ENCODE peak calls at places on chromosome 2, in six cellular contexts. J is body of pancreas; L is heart right ventricle; I is naive thymus-derived CD4-positive, alpha-beta T cell; V is IMR-90; U is AG10803. N is an unnamed sample.

GRCh38 chr2:46009772-46010171 is 287.4 kb upstream of the EPAS1 start:
- DNase-seq in J (no peak), U (peak; percentile 33), L (no peak), V (peak; percentile 92), I (no peak), N (no peak)

GRCh38 chr2:6418316-6418715 is 447.4 kb downstream of the CMPK2 start:
- DNase-seq in J (no peak), I (no peak), V (no peak), L (no peak), U (no peak), N (no peak)

GRCh38 chr2:32562906-32563305 is 64.9 kb upstream of the TTC27 start:
- DNase-seq in U (no peak), L (no peak), V (no peak), J (no peak), I (no peak), N (no peak)

GRCh38 chr2:191302459-191303155 is 57.4 kb downstream of the MYO1B start:
- DNase-seq in V (peak; percentile 23), L (no peak), U (no peak), I (no peak), J (no peak), N (no peak)

GRCh38 chr2:48346124-48346536 is 183.8 kb upstream of the STON1 start:
- DNase-seq in V (peak; percentile 91), L (peak; percentile 24), I (no peak), J (no peak), U (peak; percentile 81), N (peak; percentile 89)

GRCh38 chr2:119574864-119575263 is 30.6 kb downstream of the CFAP221 start:
- DNase-seq in U (no peak), V (no peak), J (no peak), L (no peak), I (no peak), N (no peak)

GRCh38 chr2:114610677-114611076 is 168.2 kb downstream of the DPP10 start:
- DNase-seq in I (no peak), J (no peak), V (no peak), L (no peak), U (no peak), N (no peak)

GRCh38 chr2:232526296-232527055 is 516 bp downstream of the CHRND start:
- DNase-seq in J (no peak), V (no peak), L (no peak), U (no peak), I (no peak), N (no peak)

GRCh38 chr2:230447455-230448451 is 31.8 kb downstream of the SP100 start:
- DNase-seq in J (no peak), I (no peak), V (no peak), U (no peak), L (no peak), N (no peak)

GRCh38 chr2:234245945-234246344 is 195.4 kb downstream of the SPP2 start:
- DNase-seq in J (no peak), U (peak; percentile 88), I (no peak), L (no peak), V (peak; percentile 96), N (peak; percentile 87)

GRCh38 chr2:144801766-144802165 is 281.8 kb upstream of the ZEB2 start:
- DNase-seq in L (no peak), U (peak; percentile 78), J (no peak), V (peak; percentile 89), I (no peak), N (peak; percentile 72)

GRCh38 chr2:205670292-205670691 is 12.0 kb upstream of the NRP2 start:
- DNase-seq in U (no peak), L (no peak), J (no peak), I (no peak), V (no peak), N (no peak)

GRCh38 chr2:64906853-64907536 is 82.2 kb upstream of the SLC1A4 start:
- DNase-seq in U (no peak), V (no peak), L (no peak), J (no peak), I (no peak), N (no peak)

GRCh38 chr2:150916997-150917396 is 344.7 kb downstream of the RBM43 start:
- DNase-seq in V (peak; percentile 37), I (no peak), J (no peak), U (peak; percentile 68), L (no peak), N (peak; percentile 28)

GRCh38 chr2:12071343-12071742 is 324.9 kb downstream of the LPIN1 start:
- DNase-seq in L (no peak), U (no peak), V (no peak), I (no peak), J (no peak), N (no peak)

GRCh38 chr2:176488446-176488845 is 219.2 kb downstream of the MTX2 start:
- DNase-seq in I (no peak), U (peak; percentile 94), L (no peak), J (no peak), V (no peak), N (no peak)

GRCh38 chr2:102251042-102251848 is 60.1 kb upstream of the IL1RL1 start:
- DNase-seq in L (peak; percentile 72), J (peak; percentile 61), I (peak; percentile 56), U (no peak), V (no peak), N (peak; percentile 75)

GRCh38 chr2:97763176-97763845 is 49.9 kb downstream of the ZAP70 start:
- DNase-seq in U (no peak), V (peak; percentile 20), L (no peak), I (no peak), J (no peak), N (peak; percentile 44)

GRCh38 chr2:55139305-55139704 is 89.1 kb upstream of the RTN4 start:
- DNase-seq in U (no peak), J (no peak), L (no peak), V (no peak), I (no peak), N (no peak)

GRCh38 chr2:226758886-226759660 is 40.5 kb downstream of the IRS1 start:
- DNase-seq in U (peak; percentile 81), J (no peak), V (peak; percentile 87), I (no peak), L (no peak), N (peak; percentile 90)

GRCh38 chr2:226759768-226760167 is 39.9 kb downstream of the IRS1 start:
- DNase-seq in U (no peak), I (no peak), V (no peak), L (peak; percentile 25), J (no peak), N (no peak)

GRCh38 chr2:226760412-226761194 is 39.0 kb downstream of the IRS1 start:
- DNase-seq in L (no peak), V (peak; percentile 94), J (no peak), U (peak; percentile 95), I (no peak), N (peak; percentile 91)

GRCh38 chr2:226763320-226763719 is 36.3 kb downstream of the IRS1 start:
- DNase-seq in L (no peak), J (no peak), I (no peak), V (peak; percentile 24), U (peak; percentile 46), N (no peak)

DNA sequence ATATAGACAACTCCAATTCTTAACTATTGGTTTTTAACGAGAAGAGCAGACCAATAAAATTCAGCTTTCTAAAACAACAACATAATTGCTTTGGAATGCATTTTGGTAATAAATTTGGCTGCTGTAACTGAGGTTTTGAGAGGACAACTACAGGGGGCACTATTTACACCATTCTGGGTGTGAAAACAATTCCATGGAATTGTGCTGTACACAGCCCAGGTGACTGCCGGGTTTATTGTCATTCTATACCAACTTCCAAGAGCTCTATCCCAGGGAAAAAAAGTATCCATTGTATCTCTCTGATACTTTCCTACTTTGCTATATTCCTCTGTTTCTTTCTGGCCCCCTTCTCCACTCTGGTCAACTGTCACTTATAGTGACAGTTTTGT is 38.4 kb downstream of the IRS1 start:
- DNase-seq in U (no peak), I (no peak), L (no peak), V (no peak), J (no peak), N (no peak)
- H3K4me3 ChIP-seq in U (no peak overlapping the region), I (no peak overlapping the region), L (no peak overlapping the region), V (no peak overlapping the region), J (no peak overlapping the region), N (no peak overlapping the region)

GRCh38 chr2:40361478-40361877 is 90.4 kb downstream of the SLC8A1 start:
- DNase-seq in J (no peak), I (no peak), V (no peak), U (no peak), L (no peak), N (no peak)
- H3K4me3 ChIP-seq in J (no peak overlapping the region), I (no peak overlapping the region), V (no peak overlapping the region), U (no peak overlapping the region), L (no peak overlapping the region), N (no peak overlapping the region)

DNA sequence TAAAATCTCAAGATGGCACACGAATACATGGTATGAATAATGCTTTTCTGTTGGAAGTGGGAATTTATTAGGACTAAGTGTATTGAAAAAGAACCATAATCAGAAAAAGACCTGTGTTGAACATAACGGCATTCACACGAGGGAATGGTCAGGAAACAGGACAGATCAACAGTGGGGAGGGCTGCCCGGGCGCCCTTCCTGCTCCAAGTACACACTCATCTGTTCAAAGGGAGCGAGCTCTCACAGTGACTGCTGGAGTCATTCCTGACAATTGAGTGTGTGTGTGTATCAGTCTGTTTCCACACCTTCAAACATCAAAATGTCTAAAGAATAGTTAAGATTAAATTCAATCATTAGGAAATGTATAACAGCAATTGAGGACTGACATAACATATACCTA is 167.2 kb downstream of the HDAC4 start:
- DNase-seq in I (no peak), U (no peak), V (no peak), L (no peak), J (no peak), N (no peak)
- H3K4me3 ChIP-seq in I (no peak overlapping the region), U (no peak overlapping the region), V (no peak overlapping the region), L (no peak overlapping the region), J (no peak overlapping the region), N (no peak overlapping the region)

GRCh38 chr2:172082944-172083718 is 2.2 kb upstream of the DLX1 start:
- DNase-seq in I (no peak), J (no peak), V (no peak), L (no peak), U (no peak), N (no peak)
- H3K4me3 ChIP-seq in I (no peak overlapping the region), J (no peak overlapping the region), V (no peak overlapping the region), L (no peak overlapping the region), U (peak overlapping the region; percentile 67), N (no peak overlapping the region)

DNA sequence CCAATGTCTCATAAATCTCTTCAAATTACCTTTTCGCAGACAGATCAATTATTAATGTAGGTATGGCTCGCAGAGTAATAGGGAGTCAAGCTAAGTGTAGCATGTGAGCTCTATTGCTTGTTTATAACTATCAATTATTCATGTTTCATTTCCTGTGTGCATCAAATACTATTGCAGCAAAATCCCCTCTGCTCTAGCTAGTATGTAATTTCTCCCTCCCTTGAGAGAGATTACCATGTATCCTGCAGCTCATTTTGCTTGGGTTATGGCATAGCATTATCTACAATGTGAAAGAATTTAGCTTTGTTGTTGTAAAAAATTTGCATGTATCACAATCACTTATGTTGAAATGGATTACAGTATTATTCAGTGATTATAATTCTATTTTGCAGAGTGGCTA is 65.6 kb upstream of the SCN1A start:
- DNase-seq in L (no peak), I (no peak), J (no peak), U (no peak), V (no peak), N (no peak)
- H3K4me3 ChIP-seq in L (no peak overlapping the region), I (no peak overlapping the region), J (no peak overlapping the region), U (no peak overlapping the region), V (no peak overlapping the region), N (no peak overlapping the region)